ENCODE peak calls at places on chromosomes 16 and 17, in five cellular contexts. Y is right cardiac atrium; D is GM23248; R is CD8-positive, alpha-beta T cell; J is Panc1. M is an unnamed sample.

GRCh38 chr17:78724544-78724943 is 57.5 kb downstream of the CYTH1 start:
- DNase-seq in Y (peak; percentile 67), D (no peak), R (no peak), J (no peak), M (no peak)

GRCh38 chr17:48961516-48962233 is 6.7 kb downstream of the GIP start:
- DNase-seq in Y (no peak), D (peak; percentile 93), R (no peak), J (no peak), M (no peak)

GRCh38 chr17:78991906-78992532 is 12.3 kb upstream of the LGALS3BP start:
- DNase-seq in Y (peak; percentile 46), D (no peak), R (no peak), J (no peak), M (no peak)

GRCh38 chr17:17722081-17722905 is 41.0 kb downstream of the RAI1 start:
- DNase-seq in Y (no peak), D (peak; percentile 76), R (no peak), J (no peak), M (no peak)

GRCh38 chr16:14602443-14602963 is 27.6 kb downstream of the PARN start:
- DNase-seq in Y (no peak), D (no peak), R (no peak), J (no peak), M (no peak)

GRCh38 chr17:50052822-50053653 is 2.9 kb upstream of the ITGA3 start:
- DNase-seq in Y (peak; percentile 75), D (no peak), R (no peak), J (no peak), M (no peak)

GRCh38 chr16:87891763-87892162 is 22.5 kb upstream of the SLC7A5 start:
- DNase-seq in Y (no peak), D (no peak), R (no peak), J (no peak), M (no peak)

GRCh38 chr16:12245088-12245922 is 268.8 kb downstream of the SNX29 start:
- DNase-seq in Y (no peak), D (no peak), R (no peak), J (no peak), M (no peak)

GRCh38 chr17:752620-753219 is 656 bp upstream of the GEMIN4 start:
- DNase-seq in Y (peak; percentile 90), D (peak; percentile 76), R (no peak), J (no peak), M (no peak)

GRCh38 chr17:54666559-54666958 is 234.1 kb upstream of the TOM1L1 start:
- DNase-seq in Y (no peak), D (no peak), R (no peak), J (no peak), M (no peak)

GRCh38 chr16:89048087-89048729 is 45.4 kb upstream of the ACSF3 start:
- DNase-seq in Y (peak; percentile 19), D (no peak), R (no peak), J (no peak), M (no peak)

GRCh38 chr17:34207572-34207971 is 47.5 kb upstream of the CCL2 start:
- DNase-seq in Y (no peak), D (peak; percentile 26), R (no peak), J (no peak), M (no peak)

GRCh38 chr17:21375757-21376584 is at the start of gene KCNJ12:
- DNase-seq in Y (peak; percentile 77), D (peak; percentile 52), R (no peak), J (no peak), M (no peak)

GRCh38 chr17:49687878-49688491 is 10.1 kb upstream of the SPOP start:
- DNase-seq in Y (no peak), D (peak; percentile 11), R (no peak), J (no peak), M (no peak)

GRCh38 chr17:71320009-71320796 is 800.6 kb upstream of the SOX9 start:
- DNase-seq in Y (no peak), D (no peak), R (no peak), J (no peak), M (no peak)

GRCh38 chr17:79617740-79618382 is 7.0 kb upstream of the RBFOX3 start:
- DNase-seq in Y (peak; percentile 27), D (no peak), R (no peak), J (no peak), M (no peak)

GRCh38 chr16:69188716-69189115 is 1.8 kb downstream of the SNTB2 start:
- DNase-seq in Y (no peak), D (peak; percentile 43), R (no peak), J (no peak), M (no peak)

GRCh38 chr16:57060323-57061083 is 31.9 kb upstream of the CPNE2 start:
- DNase-seq in Y (no peak), D (peak; percentile 14), R (no peak), J (no peak), M (no peak)

GRCh38 chr17:78006338-78006737 is 47.8 kb downstream of the TNRC6C start:
- DNase-seq in Y (no peak), D (no peak), R (no peak), J (no peak), M (no peak)

GRCh38 chr16:11994187-11995119 is 17.9 kb downstream of the SNX29 start:
- DNase-seq in Y (no peak), D (peak; percentile 62), R (no peak), J (no peak), M (no peak)

GRCh38 chr16:11485676-11486075 is 101.0 kb downstream of the LITAF start:
- DNase-seq in Y (no peak), D (no peak), R (no peak), J (no peak), M (no peak)

GRCh38 chr17:50903604-50904521 is 37.7 kb upstream of the TOB1 start:
- DNase-seq in Y (no peak), D (peak; percentile 43), R (peak; percentile 32), J (no peak), M (no peak)

GRCh38 chr17:31888124-31888523 is 13.4 kb downstream of the UTP6 start:
- DNase-seq in Y (no peak), D (no peak), R (no peak), J (no peak), M (no peak)

GRCh38 chr16:84922351-84923135 is 88.8 kb downstream of the ZDHHC7 start:
- DNase-seq in Y (peak; percentile 91), D (no peak), R (no peak), J (no peak), M (no peak)

GRCh38 chr17:15892679-15893332 is 52.1 kb upstream of the ADORA2B start:
- DNase-seq in Y (peak; percentile 20), D (no peak), R (no peak), J (no peak), M (no peak)

GRCh38 chr17:15894913-15895658 is 49.8 kb upstream of the ADORA2B start:
- DNase-seq in Y (no peak), D (no peak), R (no peak), J (no peak), M (no peak)

GRCh38 chr17:15894258-15894657 is 50.7 kb upstream of the ADORA2B start:
- DNase-seq in Y (peak; percentile 16), D (no peak), R (no peak), J (no peak), M (no peak)

GRCh38 chr17:15892244-15892643 is 52.7 kb upstream of the ADORA2B start:
- DNase-seq in Y (peak; percentile 9), D (no peak), R (no peak), J (no peak), M (no peak)

GRCh38 chr17:15893333-15894024 is 51.5 kb upstream of the ADORA2B start:
- DNase-seq in Y (no peak), D (peak; percentile 29), R (no peak), J (no peak), M (no peak)
- H3K27ac ChIP-seq in Y (no peak overlapping the region), D (no peak overlapping the region), R (no peak overlapping the region), J (no peak overlapping the region), M (no peak overlapping the region)

GRCh38 chr17:12046786-12047185 is 26.1 kb downstream of the MAP2K4 start:
- DNase-seq in Y (no peak), D (no peak), R (no peak), J (no peak), M (no peak)

GRCh38 chr17:12043702-12044101 is 23.0 kb downstream of the MAP2K4 start:
- DNase-seq in Y (no peak), D (no peak), R (no peak), J (no peak), M (no peak)

GRCh38 chr17:12040478-12040877 is 19.8 kb downstream of the MAP2K4 start:
- DNase-seq in Y (no peak), D (peak; percentile 45), R (no peak), J (no peak), M (no peak)

GRCh38 chr17:12037970-12038369 is 17.3 kb downstream of the MAP2K4 start:
- DNase-seq in Y (no peak), D (no peak), R (no peak), J (no peak), M (no peak)

GRCh38 chr17:12041316-12041715 is 20.6 kb downstream of the MAP2K4 start:
- DNase-seq in Y (no peak), D (peak; percentile 91), R (no peak), J (no peak), M (peak; percentile 71)
- H3K27ac ChIP-seq in Y (no peak overlapping the region), D (peak overlapping the region; percentile 39), R (no peak overlapping the region), J (no peak overlapping the region), M (peak overlapping the region; percentile 84)

DNA sequence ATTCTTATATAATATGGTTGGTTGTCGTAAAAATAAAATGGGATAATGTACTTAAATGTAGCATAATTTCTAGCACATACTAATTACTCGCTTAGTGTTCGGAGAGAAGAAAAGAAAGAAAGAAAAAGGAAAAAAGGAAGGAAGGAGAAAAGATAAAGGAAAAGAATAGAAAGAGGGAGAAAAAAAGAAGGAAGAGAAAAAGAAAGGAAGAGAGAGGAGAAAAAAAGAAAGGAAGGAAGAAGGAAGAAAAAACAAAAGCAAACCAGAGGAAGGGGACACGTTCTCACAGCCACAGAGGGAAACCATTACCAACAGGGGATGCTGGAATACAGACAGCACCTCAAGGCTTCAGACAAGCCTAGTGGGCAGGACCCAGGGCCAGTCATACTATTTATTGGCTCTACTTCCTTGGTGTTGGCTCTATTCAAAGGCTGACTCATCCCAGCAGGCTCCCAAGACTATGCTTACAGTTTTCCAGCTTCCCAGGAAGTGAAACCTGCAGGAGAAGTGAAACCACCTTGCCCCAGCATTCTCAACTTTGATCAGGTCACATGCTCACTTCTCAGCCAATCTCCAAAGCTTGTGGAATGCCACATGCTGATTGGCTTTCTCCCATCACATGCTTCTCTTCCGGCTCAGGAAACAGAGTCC is 273.5 kb upstream of the IRX5 start:
- DNase-seq in Y (no peak), D (peak; percentile 76), R (no peak), J (peak; percentile 13), M (peak; percentile 81)
- H3K27ac ChIP-seq in Y (no peak overlapping the region), D (no peak overlapping the region), R (no peak overlapping the region), J (no peak overlapping the region), M (no peak overlapping the region)

GRCh38 chr17:82082456-82082855 is 15.6 kb downstream of the FASN start:
- DNase-seq in Y (peak; percentile 54), D (no peak), R (no peak), J (no peak), M (no peak)
- H3K27ac ChIP-seq in Y (no peak overlapping the region), D (no peak overlapping the region), R (no peak overlapping the region), J (no peak overlapping the region), M (no peak overlapping the region)

M was measured in HCT116.